ENCODE peak calls at places on chromosomes 1 and 21, in seven cellular contexts. Q is AG10803, W is activated T-cell treated with anti-CD3 and anti-CD28 coated beads for 24 hours, U is HEK293T, X is GM23248, F is T-helper 1 cell, B is left ventricle myocardium inferior. V is an unnamed sample.

GRCh38 chr1:178344513-178345077 is 152.2 kb downstream of the CLEC20A start:
- DNase-seq in W (no peak), F (no peak), B (no peak), U (peak; percentile 24), Q (peak; percentile 94), X (peak; percentile 93), V (no peak)

GRCh38 chr1:107525146-107525545 is 384.3 kb downstream of the NTNG1 start:
- DNase-seq in Q (peak; percentile 25), B (no peak), X (peak; percentile 63), W (no peak), U (no peak), F (no peak), V (no peak)

GRCh38 chr1:150141452-150141851 is 8.3 kb upstream of the PLEKHO1 start:
- DNase-seq in U (no peak), X (no peak), B (no peak), F (no peak), W (no peak), Q (no peak), V (no peak)

GRCh38 chr1:203475012-203475981 is at the start of gene PRELP:
- DNase-seq in X (peak; percentile 26), Q (peak; percentile 72), F (no peak), W (no peak), U (no peak), B (peak; percentile 42), V (no peak)

GRCh38 chr1:61237147-61237546 is 154.8 kb downstream of the NFIA start:
- DNase-seq in B (no peak), X (no peak), F (no peak), U (no peak), W (no peak), Q (no peak), V (no peak)

GRCh38 chr1:33842348-33842747 is 21.5 kb upstream of the HMGB4 start:
- DNase-seq in B (no peak), U (no peak), Q (no peak), W (no peak), X (no peak), F (no peak), V (no peak)

GRCh38 chr1:8155528-8156186 is 129.5 kb upstream of the ERRFI1 start:
- DNase-seq in W (no peak), B (no peak), F (no peak), Q (peak; percentile 54), X (peak; percentile 47), U (no peak), V (no peak)

GRCh38 chr1:74502432-74502831 is 10.0 kb downstream of the LRRC53 start:
- DNase-seq in W (no peak), Q (peak; percentile 54), B (no peak), U (peak; percentile 39), X (peak; percentile 59), F (no peak), V (no peak)

GRCh38 chr21:29854795-29855194 is 85.0 kb downstream of the GRIK1 start:
- DNase-seq in W (no peak), Q (no peak), X (no peak), B (no peak), U (no peak), F (no peak), V (no peak)

GRCh38 chr1:96259399-96259798 is 462.2 kb upstream of the PTBP2 start:
- DNase-seq in B (no peak), F (no peak), X (no peak), U (peak; percentile 17), Q (no peak), W (no peak), V (no peak)

GRCh38 chr21:17498586-17498985 is 14.3 kb upstream of the CXADR start:
- DNase-seq in Q (no peak), F (no peak), U (no peak), B (no peak), W (no peak), X (no peak), V (no peak)

GRCh38 chr1:30969903-30970302 is 61.3 kb upstream of the SDC3 start:
- DNase-seq in X (no peak), Q (no peak), F (no peak), W (no peak), B (no peak), U (no peak), V (no peak)

GRCh38 chr1:204320413-204320812 is 39.3 kb downstream of the PLEKHA6 start:
- DNase-seq in B (no peak), X (peak; percentile 92), F (no peak), Q (peak; percentile 72), W (no peak), U (no peak), V (no peak)

GRCh38 chr1:98923667-98924066 is 81.0 kb downstream of the PLPPR5 start:
- DNase-seq in B (no peak), F (no peak), W (no peak), X (no peak), U (no peak), Q (no peak), V (no peak)

GRCh38 chr1:65148548-65149390 is 766 bp downstream of the AK4 start:
- DNase-seq in F (peak; percentile 2), X (peak; percentile 76), B (peak; percentile 60), W (peak; percentile 6), Q (peak; percentile 52), U (peak; percentile 75), V (no peak)

GRCh38 chr1:41647202-41648135 is 163.0 kb upstream of the EDN2 start:
- DNase-seq in B (no peak), X (no peak), Q (no peak), F (no peak), W (no peak), U (no peak), V (no peak)

GRCh38 chr1:165324050-165324449 is 32.5 kb downstream of the LMX1A start:
- DNase-seq in X (no peak), F (no peak), Q (no peak), W (no peak), U (no peak), B (no peak), V (no peak)

GRCh38 chr1:70499695-70500094 is 88.6 kb downstream of the CTH start:
- DNase-seq in X (peak; percentile 69), W (no peak), F (no peak), U (no peak), Q (no peak), B (no peak), V (no peak)

GRCh38 chr1:66758247-66758755 is 6.0 kb downstream of the DYNLT5 start:
- DNase-seq in B (no peak), F (no peak), U (no peak), Q (peak; percentile 17), X (no peak), W (no peak), V (no peak)

GRCh38 chr1:12005488-12006166 is 13.7 kb upstream of the MIIP start:
- DNase-seq in F (no peak), B (no peak), Q (no peak), X (no peak), W (no peak), U (no peak), V (no peak)

GRCh38 chr1:54882483-54882882 is 4.5 kb downstream of the DHCR24 start:
- DNase-seq in Q (no peak), X (peak; percentile 65), F (no peak), U (no peak), B (no peak), W (no peak), V (no peak)

GRCh38 chr1:204746838-204747442 is 61.4 kb upstream of the LRRN2 start:
- DNase-seq in U (peak; percentile 77), W (peak; percentile 31), F (peak; percentile 30), Q (peak; percentile 43), B (no peak), X (peak; percentile 61), V (peak; percentile 36)

GRCh38 chr1:53073287-53073686 is 11.3 kb downstream of the PODN start:
- DNase-seq in B (no peak), W (no peak), Q (no peak), X (no peak), F (no peak), U (no peak), V (no peak)

GRCh38 chr1:45346473-45346872 is 6.2 kb upstream of the MUTYH start:
- DNase-seq in W (no peak), F (no peak), U (no peak), B (no peak), X (no peak), Q (no peak), V (no peak)

GRCh38 chr1:9798236-9799130 is 25.3 kb downstream of the CLSTN1 start:
- DNase-seq in W (no peak), X (peak; percentile 77), U (no peak), B (no peak), F (no peak), Q (peak; percentile 86), V (no peak)

GRCh38 chr21:44940116-44940631 is 345 bp downstream of the SLX9 start:
- DNase-seq in B (no peak), Q (no peak), U (no peak), W (no peak), X (peak; percentile 59), F (no peak), V (no peak)

GRCh38 chr1:170214980-170215910 is 69.5 kb downstream of the NTMT2 start:
- DNase-seq in F (no peak), W (no peak), Q (peak; percentile 66), X (peak; percentile 35), U (no peak), B (peak; percentile 30), V (no peak)

V was measured in CD4-positive, alpha-beta T cell.